ENCODE peak calls at places on chromosome 22, in four cellular contexts. D, F, V and M are unnamed samples. For H3K4me1, the result is how much of the 10 kb centered on the place peaks cover.

GRCh38 chr22:47051435-47052175 is 289.2 kb downstream of the TBC1D22A start:
- DNase-seq in V (no peak), D (no peak), F (no peak), M (no peak)

GRCh38 chr22:28951969-28952521 is 68.7 kb downstream of the ZNRF3 start:
- DNase-seq in D (no peak), V (no peak), F (no peak), M (peak)

GRCh38 chr22:38135133-38135706 is 24.7 kb upstream of the BAIAP2L2 start:
- DNase-seq in D (peak), V (no peak), F (no peak), M (no peak)

GRCh38 chr22:35312198-35313059 is 12.7 kb downstream of the TOM1 start:
- DNase-seq in V (no peak), D (peak), F (peak), M (peak)

GRCh38 chr22:40586781-40587180 is 49.7 kb downstream of the MRTFA start:
- DNase-seq in F (no peak), D (no peak), V (no peak), M (no peak)

GRCh38 chr22:44363214-44363979 is 50.6 kb upstream of the SHISAL1 start:
- DNase-seq in D (peak), F (no peak), V (peak), M (peak)

GRCh38 chr22:41191467-41191866 is 13.6 kb upstream of the L3MBTL2 start:
- DNase-seq in V (no peak), F (no peak), D (no peak), M (no peak)

GRCh38 chr22:42368379-42369249 is 63.6 kb downstream of the NFAM1 start:
- DNase-seq in F (peak), V (no peak), D (no peak), M (peak)

GRCh38 chr22:24421428-24421931 is 5.9 kb upstream of the ADORA2A start:
- DNase-seq in D (peak), V (no peak), F (peak), M (peak)

GRCh38 chr22:39474351-39474991 is 17.7 kb downstream of the MGAT3 start:
- DNase-seq in D (no peak), F (peak), V (no peak), M (no peak)

GRCh38 chr22:39617342-39617741 is 46.8 kb downstream of the CACNA1I start:
- DNase-seq in F (no peak), D (no peak), V (no peak), M (no peak)

GRCh38 chr22:39434243-39434653 is 22.6 kb upstream of the MGAT3 start:
- DNase-seq in F (no peak), D (no peak), V (no peak), M (no peak)

GRCh38 chr22:44085743-44086741 is 61.9 kb downstream of the PARVB start:
- DNase-seq in F (peak), D (peak), V (no peak), M (peak)

GRCh38 chr22:50185384-50186087 is at the start of gene TRABD:
- DNase-seq in F (peak), D (peak), V (no peak), M (peak)
- H3K4me1 ChIP-seq in F (under half), D (under half), V (under half), M (under half)

DNA sequence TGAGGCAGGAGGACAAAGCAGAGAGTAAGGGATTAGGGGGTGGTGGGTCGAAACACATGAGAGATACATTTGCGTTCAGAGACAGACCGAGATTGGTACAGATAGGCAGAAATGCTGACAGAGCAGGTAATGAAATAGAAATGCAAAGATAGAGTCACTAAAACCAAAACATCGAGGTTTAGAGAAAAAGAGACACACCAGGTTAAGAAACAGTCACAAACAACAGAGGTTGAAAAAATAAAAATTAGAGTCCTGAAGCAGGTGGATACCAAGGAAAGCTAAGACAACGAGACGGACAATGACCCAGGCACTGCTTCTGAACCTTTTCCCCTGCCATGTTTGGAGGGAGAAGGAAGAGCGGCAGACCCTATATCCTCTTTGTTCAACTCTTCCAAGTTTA is 1.2 kb upstream of the MAPK1 start:
- DNase-seq in F (no peak), V (no peak), D (no peak), M (no peak)
- H3K4me3 ChIP-seq in F (no peak), V (peak), D (no peak), M (peak)

GRCh38 chr22:49951001-49951677 is 9.4 kb upstream of the PIM3 start:
- DNase-seq in V (no peak), F (peak), D (peak), M (no peak)
- H3K4me1 ChIP-seq in V (under half), F (under half), D (under half), M (half or more)

DNA sequence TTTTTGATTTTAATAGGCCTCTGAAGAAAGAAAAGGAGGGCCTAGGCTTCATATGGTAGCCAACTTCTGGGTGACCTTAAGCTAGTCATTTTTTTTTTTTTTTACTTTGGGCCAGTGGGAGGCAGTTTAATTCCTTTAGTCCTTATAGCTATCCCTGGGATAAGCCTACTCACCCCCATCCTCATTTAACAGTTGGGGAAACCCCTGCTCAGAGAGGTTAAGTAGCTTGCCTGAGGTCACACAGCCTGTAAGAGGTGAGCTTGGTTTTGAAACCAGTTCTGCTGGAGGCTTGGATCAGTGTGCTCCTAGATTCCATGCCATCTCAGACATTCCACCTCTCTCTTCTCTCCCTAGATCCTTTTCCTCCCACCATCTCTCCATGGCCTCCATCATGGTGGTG is 86.4 kb downstream of the MYO18B start:
- DNase-seq in D (no peak), V (no peak), F (no peak), M (no peak)
- H3K4me3 ChIP-seq in D (no peak), V (no peak), F (no peak), M (no peak)

GRCh38 chr22:22770881-22771280 is 116.7 kb upstream of the IGLL5 start:
- DNase-seq in D (no peak), V (no peak), F (no peak), M (no peak)
- H3K4me1 ChIP-seq in D (under half), V (under half), F (under half), M (under half)

GRCh38 chr22:36507518-36508010 is 724 bp upstream of the FOXRED2 start:
- DNase-seq in V (no peak), F (no peak), D (no peak), M (no peak)
- H3K4me3 ChIP-seq in V (peak), F (no peak), D (no peak), M (peak)

GRCh38 chr22:19119949-19120348 is 2.3 kb downstream of the DGCR2 start:
- DNase-seq in F (no peak), V (no peak), D (no peak), M (no peak)
- H3K4me1 ChIP-seq in F (under half), V (under half), D (under half), M (under half)